ENCODE peak calls at places on chromosomes 7 and 10, in four cellular contexts. W is astrocyte of the cerebellum, Z is tibial artery, G is mammary epithelial cell. D is an unnamed sample.

GRCh38 chr10:12656518-12657142 is 307.3 kb downstream of the CAMK1D start:
- DNase-seq in W (peak; percentile 39), G (peak; percentile 39), Z (no peak), D (peak; percentile 65)

GRCh38 chr10:101690461-101690860 is 4.5 kb downstream of the FBXW4 start:
- DNase-seq in W (no peak), Z (no peak), G (no peak), D (no peak)

GRCh38 chr7:27128776-27129728 is 1.5 kb downstream of the HOXA4 start:
- DNase-seq in Z (no peak), G (no peak), W (no peak), D (no peak)

GRCh38 chr7:13984831-13985685 is 4.4 kb downstream of the ETV1 start:
- DNase-seq in G (no peak), W (no peak), Z (no peak), D (no peak)

GRCh38 chr7:107843184-107843583 is 40.2 kb upstream of the SLC26A3 start:
- DNase-seq in W (no peak), Z (no peak), G (no peak), D (no peak)

GRCh38 chr10:12406764-12407400 is 57.5 kb downstream of the CAMK1D start:
- DNase-seq in G (no peak), W (no peak), Z (peak; percentile 29), D (no peak)

GRCh38 chr10:114751856-114752255 is 69.7 kb upstream of the FHIP2A start:
- DNase-seq in W (no peak), Z (no peak), G (peak; percentile 74), D (peak; percentile 71)

GRCh38 chr7:155338632-155339320 is 41.1 kb downstream of the INSIG1 start:
- DNase-seq in G (no peak), W (no peak), Z (no peak), D (no peak)

GRCh38 chr7:90768301-90768700 is 172.2 kb downstream of the CDK14 start:
- DNase-seq in G (no peak), Z (no peak), W (no peak), D (no peak)

GRCh38 chr10:79266092-79266491 is 81.2 kb upstream of the PPIF start:
- DNase-seq in Z (peak; percentile 88), G (peak; percentile 33), W (no peak), D (no peak)

GRCh38 chr7:64945776-64946175 is 42.7 kb downstream of the ZNF273 start:
- DNase-seq in Z (no peak), G (no peak), W (no peak), D (no peak)

GRCh38 chr7:78226059-78226658 is 427.6 kb downstream of the PHTF2 start:
- DNase-seq in Z (no peak), G (peak; percentile 1), W (peak; percentile 5), D (peak; percentile 24)

GRCh38 chr10:69064762-69065328 is 23.1 kb upstream of the SRGN start:
- DNase-seq in Z (no peak), G (no peak), W (no peak), D (no peak)
- TF ChIP-seq CTCF in Z (no peak), G (no peak), W (no peak), D (no peak)

DNA sequence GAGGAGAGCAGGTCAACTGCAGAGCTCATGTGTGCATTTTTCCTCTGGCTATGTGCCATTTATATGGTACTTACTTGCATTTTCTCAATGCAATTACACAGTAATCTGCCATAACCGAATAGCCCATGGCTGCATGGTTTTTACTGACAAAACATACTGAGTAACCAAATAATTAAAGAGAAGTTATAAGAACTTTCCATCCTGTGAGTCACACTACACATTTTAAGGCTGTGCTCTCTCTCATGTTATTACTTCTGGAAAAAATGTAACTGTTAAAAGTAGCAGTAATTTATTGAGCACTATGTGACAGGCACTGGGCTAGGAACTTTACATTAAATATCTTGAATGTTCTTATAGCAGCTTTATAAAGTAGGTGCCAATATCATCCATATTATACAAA is 122.0 kb downstream of the ELAPOR2 start:
- DNase-seq in W (no peak), Z (no peak), G (no peak), D (no peak)
- TF ChIP-seq CTCF in W (no peak), Z (no peak), G (no peak), D (no peak)

GRCh38 chr7:157224627-157225026 is 85.9 kb downstream of the UBE3C start:
- DNase-seq in Z (no peak), G (no peak), W (no peak), D (no peak)
- TF ChIP-seq CTCF in Z (no peak), G (peak; percentile 27), W (peak; percentile 16), D (no peak)

DNA sequence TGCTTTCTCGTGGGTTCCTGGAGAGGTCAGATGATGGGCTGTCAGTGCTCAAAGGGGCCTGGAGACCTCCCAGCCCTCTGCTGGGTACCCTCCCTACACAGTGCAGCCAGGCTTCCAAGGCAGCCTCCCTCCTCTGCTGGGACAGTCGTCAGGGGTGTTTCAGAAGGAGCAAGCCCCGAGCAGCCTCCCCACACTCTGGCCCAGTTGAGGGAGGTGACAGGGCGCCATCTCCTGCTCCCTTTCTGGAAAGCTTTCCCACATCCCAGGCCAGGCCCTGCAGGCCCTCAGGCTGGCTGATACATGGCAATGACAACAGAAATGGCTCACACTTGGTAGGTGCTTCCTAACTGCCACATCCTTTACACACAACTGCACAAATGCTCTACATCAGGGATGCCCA is 32.1 kb downstream of the KCNMA1 start:
- DNase-seq in W (no peak), Z (no peak), G (no peak), D (peak; percentile 20)
- TF ChIP-seq CTCF in W (peak; percentile 20), Z (no peak), G (peak; percentile 39), D (peak; percentile 51)

GRCh38 chr7:128672927-128673517 is 930 bp downstream of the GARIN1A start:
- DNase-seq in Z (no peak), G (no peak), W (no peak), D (no peak)
- TF ChIP-seq CTCF in Z (peak; percentile 22), G (peak; percentile 56), W (peak; percentile 62), D (peak; percentile 43)

GRCh38 chr7:97971120-97971989 is 18.6 kb downstream of the OCM2 start:
- DNase-seq in W (no peak), Z (no peak), G (peak; percentile 33), D (peak; percentile 3)

GRCh38 chr7:97973206-97973658 is 16.8 kb downstream of the OCM2 start:
- DNase-seq in Z (no peak), G (no peak), W (no peak), D (no peak)

DNA sequence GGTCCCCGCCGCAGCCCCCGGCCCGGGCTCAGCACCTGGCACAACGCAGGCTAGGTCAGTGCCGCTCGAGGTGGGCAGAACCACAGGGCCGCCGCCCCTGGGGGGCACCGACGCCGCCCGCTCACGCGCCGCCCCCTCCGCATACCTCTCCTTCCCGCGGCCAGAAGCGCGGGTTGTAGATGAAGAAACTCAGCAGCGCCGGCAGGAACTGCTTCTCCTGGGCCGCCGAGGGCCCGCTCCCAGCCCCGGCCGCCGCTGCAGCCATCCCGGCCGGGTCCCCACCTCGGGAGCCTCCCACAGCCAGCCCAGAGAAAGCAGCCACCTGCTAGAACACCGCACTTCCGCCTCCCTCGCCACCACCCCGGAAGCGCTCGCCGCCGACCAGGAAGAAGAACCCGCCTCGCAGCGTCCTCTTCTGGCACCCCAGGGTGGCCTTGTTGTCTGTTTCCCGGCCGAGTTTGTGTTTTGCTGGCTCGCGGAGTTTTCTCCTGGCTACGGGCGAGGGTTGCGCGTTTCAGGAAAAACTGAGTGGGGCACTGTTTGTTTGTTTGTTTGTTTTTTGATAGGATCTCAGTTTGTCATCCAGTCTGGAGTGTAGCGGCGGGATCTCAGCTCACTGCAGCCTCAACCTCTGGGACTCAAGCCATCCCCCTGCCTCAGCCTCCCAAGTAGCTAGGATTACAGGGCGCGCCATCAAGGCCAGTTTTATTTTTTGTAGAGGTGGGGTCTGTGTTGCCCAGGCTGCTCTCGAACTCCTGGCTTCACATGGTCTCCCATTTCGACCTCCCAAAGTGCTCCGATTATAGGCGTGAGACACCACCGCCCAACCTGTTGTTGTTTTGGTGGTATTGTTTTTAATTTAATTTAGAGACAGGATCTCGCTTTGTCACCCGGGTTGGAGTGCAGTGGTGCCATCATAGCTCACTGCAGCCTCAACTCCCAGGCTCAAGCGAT is 17.7 kb downstream of the OCM2 start:
- DNase-seq in W (no peak), G (peak; percentile 65), Z (peak; percentile 83), D (peak; percentile 58)
- TF ChIP-seq CTCF in W (no peak), G (peak; percentile 56), Z (no peak), D (peak; percentile 55)

D was measured in HFFc6.